ENCODE peak calls at places on chromosomes 1 and 21, in four cellular contexts. I, R, W and X are unnamed samples. For H3K27me3 and H3K4me1, the result is how much of the 10 kb centered on the place peaks cover.

GRCh38 chr1:53025034-53025777 is 36.8 kb upstream of the PODN start:
- DNase-seq in I (peak), W (peak), R (no peak), X (no peak)

GRCh38 chr1:55828031-55828430 is 612.9 kb upstream of the USP24 start:
- DNase-seq in I (peak), W (no peak), R (no peak), X (peak)

GRCh38 chr1:58620259-58620658 is 43.2 kb upstream of the TACSTD2 start:
- DNase-seq in R (peak), I (no peak), W (peak), X (no peak)

GRCh38 chr1:239892602-239893001 is 199.1 kb upstream of the FMN2 start:
- DNase-seq in R (no peak), I (no peak), W (no peak), X (no peak)

GRCh38 chr1:66265796-66266195 is 268.2 kb upstream of the SGIP1 start:
- DNase-seq in I (no peak), R (no peak), W (no peak), X (no peak)

GRCh38 chr21:25103500-25104207 is 503.6 kb downstream of the MRPL39 start:
- DNase-seq in W (no peak), I (peak), R (no peak), X (no peak)

GRCh38 chr1:26848947-26849774 is 13.8 kb upstream of the SFN start:
- DNase-seq in W (no peak), I (peak), R (peak), X (peak)

GRCh38 chr1:229984310-229984991 is 82.6 kb upstream of the GALNT2 start:
- DNase-seq in R (no peak), I (no peak), W (no peak), X (no peak)

GRCh38 chr1:115136106-115136505 is 46.8 kb upstream of the TSPAN2 start:
- DNase-seq in W (no peak), I (peak), R (peak), X (peak)

GRCh38 chr1:155057788-155058211 is 5.7 kb upstream of the EFNA4 start:
- DNase-seq in I (no peak), W (no peak), R (no peak), X (no peak)
- TF ChIP-seq CTCF in I (no peak), W (no peak), R (peak), X (peak)

DNA sequence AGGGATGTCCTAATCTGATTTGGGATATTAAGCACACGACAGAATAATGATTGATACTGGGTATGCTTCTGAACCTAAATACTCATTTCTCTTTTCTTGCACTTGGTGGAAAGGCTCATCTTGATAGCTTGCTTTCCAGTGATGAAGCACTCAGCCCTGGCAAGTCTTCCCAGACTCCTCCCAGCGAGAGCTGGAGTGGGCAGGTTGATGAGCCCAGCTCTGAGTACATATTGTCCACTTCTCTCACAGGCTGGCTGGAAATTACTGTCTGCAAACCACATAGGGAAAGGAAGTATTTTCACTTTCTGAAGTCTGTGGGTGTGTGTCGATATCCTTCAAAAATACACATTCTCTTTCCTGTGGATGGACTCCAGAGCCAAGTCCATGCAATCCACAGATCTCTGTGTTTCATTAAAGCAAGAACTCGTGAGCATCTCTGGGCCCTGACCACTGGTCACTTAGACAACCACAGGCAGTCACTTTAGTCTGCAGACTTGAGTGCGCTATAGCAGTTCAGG is 38.7 kb upstream of the CNTN2 start:
- DNase-seq in I (no peak), W (no peak), R (no peak), X (no peak)
- H3K27me3 ChIP-seq in I (under half), W (half or more), R (half or more), X (under half)

DNA sequence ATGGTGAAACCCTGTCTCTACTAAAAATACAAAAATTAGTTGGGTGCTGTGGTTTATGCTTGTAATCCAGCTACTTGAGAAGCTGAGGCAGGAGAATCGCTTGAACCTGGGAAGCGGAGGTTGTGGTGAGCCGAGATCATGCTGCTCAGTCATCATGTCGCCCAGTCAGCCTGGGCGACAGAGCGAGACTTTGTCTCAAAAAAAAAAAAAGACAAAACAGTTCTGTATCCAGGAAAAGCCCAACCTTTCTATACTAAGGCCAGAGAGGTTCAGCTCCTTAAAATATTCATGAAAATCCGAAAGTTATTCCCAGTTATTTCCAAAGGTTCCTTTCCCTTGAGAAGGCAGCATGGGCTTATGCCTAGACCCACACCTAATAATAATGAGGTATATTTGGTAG is 4.2 kb downstream of the MRPL37 start:
- DNase-seq in R (no peak), I (no peak), W (no peak), X (no peak)
- H3K4me1 ChIP-seq in R (under half), I (under half), W (under half), X (under half)

GRCh38 chr1:75492011-75492410 is 118.9 kb downstream of the SLC44A5 start:
- DNase-seq in R (no peak), W (no peak), I (no peak), X (no peak)
- TF ChIP-seq CTCF in R (no peak), W (no peak), I (no peak), X (no peak)

GRCh38 chr1:160874935-160875334 is 10.0 kb downstream of the ITLN1 start:
- DNase-seq in I (no peak), W (no peak), R (peak), X (peak)
- H3K27me3 ChIP-seq in I (under half), W (under half), R (under half), X (under half)

DNA sequence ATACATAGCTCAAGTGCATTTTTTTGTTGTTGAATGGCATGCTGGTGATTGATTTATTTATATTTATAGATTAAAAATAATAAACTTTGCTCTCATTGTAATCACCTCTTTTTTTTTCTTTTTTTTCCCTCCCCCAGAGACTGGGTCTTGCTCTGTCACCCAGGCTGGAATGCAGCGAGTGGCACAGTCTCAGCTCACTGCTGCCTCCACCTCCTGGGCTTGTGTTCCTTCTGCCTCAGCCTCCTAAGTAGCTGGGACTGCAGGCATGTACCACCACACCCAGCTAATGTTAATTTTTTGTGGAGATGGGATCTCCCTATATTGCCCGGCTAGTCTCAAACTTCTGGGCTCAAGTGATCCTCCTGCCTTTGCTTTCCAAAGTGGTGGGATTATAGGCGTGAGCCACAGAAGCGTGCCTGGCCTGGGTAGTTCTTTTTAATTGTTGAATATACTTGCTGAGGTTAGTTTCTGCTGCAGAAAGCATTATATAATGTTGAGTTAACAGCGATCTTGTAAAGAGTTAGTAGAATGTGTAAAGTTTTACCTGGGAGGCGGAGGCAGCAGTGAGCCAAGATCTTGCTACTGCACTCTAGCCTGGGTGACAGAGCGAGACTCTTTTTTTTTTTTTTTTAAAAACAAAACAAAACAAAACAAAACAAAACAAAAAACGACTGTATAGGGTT is 82.6 kb downstream of the CAMTA1 start:
- DNase-seq in W (peak), R (no peak), I (no peak), X (peak)
- H3K4me1 ChIP-seq in W (under half), R (under half), I (under half), X (under half)

GRCh38 chr1:222767152-222767571 is 30.2 kb downstream of the FAM177B start:
- DNase-seq in I (no peak), R (no peak), W (no peak), X (no peak)

GRCh38 chr1:222769968-222770620 is 33.1 kb downstream of the FAM177B start:
- DNase-seq in W (no peak), R (peak), I (peak), X (no peak)

GRCh38 chr1:222768592-222768991 is 31.6 kb downstream of the FAM177B start:
- DNase-seq in W (no peak), I (no peak), R (no peak), X (no peak)

DNA sequence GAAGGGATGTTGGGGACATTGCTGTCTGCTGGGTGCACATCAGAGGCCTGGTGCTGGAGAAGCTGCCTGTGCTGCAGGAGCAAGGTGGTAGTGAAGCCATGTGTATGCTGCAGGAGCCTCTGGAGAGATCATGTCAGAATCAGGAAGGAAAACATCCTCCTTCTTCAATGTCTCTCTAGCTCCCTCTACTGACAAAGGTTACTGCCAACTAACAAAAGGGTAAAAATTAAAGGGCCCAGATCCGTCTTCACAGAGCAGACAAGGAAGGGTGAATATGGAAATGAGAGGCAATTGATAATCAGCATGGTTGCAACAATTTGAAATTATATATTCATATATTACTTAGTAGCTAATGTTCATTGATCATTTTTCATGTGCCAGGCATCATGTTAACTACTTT is 32.2 kb downstream of the FAM177B start:
- DNase-seq in R (no peak), W (no peak), I (no peak), X (no peak)
- TF ChIP-seq CTCF in R (peak), W (peak), I (no peak), X (no peak)

GRCh38 chr1:10779841-10780240 is 16.6 kb downstream of the CASZ1 start:
- DNase-seq in W (no peak), I (no peak), R (no peak), X (no peak)

GRCh38 chr1:10776206-10776905 is 20.1 kb downstream of the CASZ1 start:
- DNase-seq in W (no peak), I (no peak), R (peak), X (no peak)

GRCh38 chr1:10778640-10779039 is 17.8 kb downstream of the CASZ1 start:
- DNase-seq in R (no peak), W (no peak), I (no peak), X (no peak)

GRCh38 chr1:10779201-10779600 is 17.2 kb downstream of the CASZ1 start:
- DNase-seq in W (no peak), R (peak), I (peak), X (peak)

DNA sequence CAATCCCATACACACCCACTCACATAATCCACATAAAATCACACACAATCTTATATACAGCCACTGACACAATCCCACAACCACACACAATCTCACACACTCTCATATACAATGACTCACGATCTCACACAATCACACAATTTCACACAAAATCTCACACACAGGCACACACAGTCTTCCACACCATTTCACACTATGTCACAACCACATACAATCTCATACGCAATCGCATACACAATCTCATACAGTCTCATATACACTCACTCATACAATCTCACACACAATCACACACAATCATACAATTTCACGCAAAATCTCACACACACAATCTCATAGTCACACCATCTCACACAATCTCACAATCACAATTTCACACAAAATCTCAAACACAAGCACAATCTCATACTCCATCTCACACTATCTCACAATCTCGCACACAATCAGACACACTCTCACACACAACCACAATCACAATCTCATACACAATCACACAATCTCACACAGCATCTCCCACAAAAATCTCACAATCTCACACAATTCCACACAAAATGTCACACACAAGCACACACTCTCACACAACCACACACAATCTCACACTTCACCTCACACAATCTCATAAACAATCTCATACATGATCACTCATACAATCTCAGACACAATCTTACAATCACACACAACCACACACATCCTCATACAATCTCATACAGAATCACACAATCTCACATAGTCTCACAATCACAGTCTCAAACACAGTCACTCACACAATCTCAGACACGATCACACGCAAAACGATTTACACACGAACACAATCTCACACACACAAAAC is 18.5 kb downstream of the CASZ1 start:
- DNase-seq in R (no peak), I (no peak), W (no peak), X (peak)
- H3K27me3 ChIP-seq in R (under half), I (under half), W (under half), X (under half)